ENCODE peak calls at places on chromosomes 3 and 15, in nine cellular contexts. D is mesenteric fat pad; X is GM10248; Q is SW480; U is effector memory CD4-positive, alpha-beta T cell; F is natural killer cell; E is NCI-H1417; L is foreskin fibroblast; Z is K562. H is an unnamed sample.

GRCh38 chr3:38566215-38566528 is 70.0 kb downstream of the EXOG start:
- DNase-seq in Q (no peak), Z (no peak), D (peak; percentile 55), E (no peak), U (no peak), F (no peak), X (no peak), L (no peak), H (no peak)

GRCh38 chr3:108234387-108234957 is 12.2 kb upstream of the IFT57 start:
- DNase-seq in Q (no peak), L (no peak), X (no peak), F (no peak), Z (no peak), D (no peak), E (no peak), U (no peak), H (no peak)

GRCh38 chr15:46670256-46670655 is 1035.4 kb downstream of the SQOR start:
- DNase-seq in D (no peak), E (no peak), Q (no peak), F (no peak), Z (no peak), L (no peak), U (no peak), X (no peak), H (no peak)

GRCh38 chr3:20185364-20185732 is 658 bp downstream of the SGO1 start:
- DNase-seq in Q (peak; percentile 31), L (no peak), Z (peak; percentile 49), E (peak; percentile 18), F (no peak), D (no peak), X (no peak), U (no peak), H (peak; percentile 29)

GRCh38 chr15:64807751-64808222 is 17.7 kb downstream of the PIF1 start:
- DNase-seq in Q (no peak), L (no peak), E (no peak), D (no peak), F (no peak), U (no peak), Z (no peak), X (no peak), H (no peak)

GRCh38 chr15:48674876-48675275 is 29.4 kb upstream of the FBN1 start:
- DNase-seq in L (no peak), E (no peak), D (no peak), F (no peak), U (no peak), Q (no peak), Z (no peak), X (no peak), H (peak; percentile 80)

GRCh38 chr3:155026999-155027591 is 53.0 kb upstream of the MME start:
- DNase-seq in D (no peak), Q (no peak), L (peak; percentile 40), X (no peak), F (no peak), U (no peak), E (no peak), Z (peak; percentile 77), H (peak; percentile 63)

GRCh38 chr3:185825639-185826481 is 1.0 kb upstream of the IGF2BP2 start:
- DNase-seq in Z (peak; percentile 65), F (peak; percentile 30), Q (peak; percentile 86), X (peak; percentile 60), L (peak; percentile 29), D (no peak), U (no peak), E (no peak), H (peak; percentile 52)

GRCh38 chr3:42802876-42803799 is 1.2 kb downstream of the HIGD1A start:
- DNase-seq in U (no peak), F (no peak), Z (peak; percentile 64), L (no peak), X (no peak), D (no peak), Q (peak; percentile 43), E (no peak), H (peak; percentile 32)

GRCh38 chr3:55362206-55362960 is 124.7 kb downstream of the WNT5A start:
- DNase-seq in E (no peak), U (no peak), X (no peak), Z (no peak), D (no peak), L (peak; percentile 41), F (no peak), Q (peak; percentile 76), H (peak; percentile 65)

GRCh38 chr3:32910954-32911353 is 40.5 kb upstream of the CCR4 start:
- DNase-seq in F (no peak), X (no peak), D (no peak), Q (no peak), L (peak; percentile 62), Z (no peak), U (no peak), E (no peak), H (peak; percentile 18)

GRCh38 chr15:52154896-52155865 is 36.0 kb downstream of the GNB5 start:
- DNase-seq in E (no peak), Z (no peak), Q (no peak), D (no peak), X (no peak), L (no peak), F (no peak), U (no peak), H (no peak)

GRCh38 chr15:49421991-49422390 is 1.1 kb upstream of the FGF7 start:
- DNase-seq in U (no peak), E (peak; percentile 28), Z (peak; percentile 63), L (peak; percentile 32), F (peak; percentile 27), D (no peak), Q (peak; percentile 9), X (peak; percentile 26), H (peak; percentile 88)

GRCh38 chr3:138786788-138787276 is 47.9 kb downstream of the PIK3CB start:
- DNase-seq in L (peak; percentile 30), X (peak; percentile 27), E (no peak), U (no peak), D (no peak), Q (peak; percentile 28), Z (no peak), F (no peak), H (peak; percentile 64)

GRCh38 chr15:31267161-31268107 is 59.2 kb upstream of the KLF13 start:
- DNase-seq in Q (no peak), F (peak; percentile 10), E (no peak), X (peak; percentile 15), Z (no peak), U (no peak), L (no peak), D (peak; percentile 47), H (no peak)

GRCh38 chr15:52118969-52119749 is 6.6 kb upstream of the BCL2L10 start:
- DNase-seq in U (no peak), E (no peak), F (no peak), X (no peak), D (no peak), Z (peak; percentile 34), Q (no peak), L (no peak), H (no peak)

GRCh38 chr15:84947947-84948830 is 33.5 kb upstream of the PDE8A start:
- DNase-seq in Q (no peak), X (no peak), Z (peak; percentile 45), E (no peak), U (no peak), F (no peak), D (no peak), L (peak; percentile 92), H (peak; percentile 98)

GRCh38 chr3:60277376-60277800 is 973.9 kb downstream of the FHIT start:
- DNase-seq in X (no peak), Z (peak; percentile 95), F (no peak), Q (no peak), U (no peak), D (no peak), E (no peak), L (no peak), H (no peak)

GRCh38 chr3:63931290-63931689 is 19.1 kb upstream of the SCAANT1 start:
- DNase-seq in Z (no peak), D (no peak), L (no peak), Q (no peak), X (no peak), E (no peak), U (no peak), F (no peak), H (no peak)

GRCh38 chr15:89524184-89524583 is 27.8 kb upstream of the RHCG start:
- DNase-seq in Q (no peak), U (no peak), L (no peak), F (no peak), E (no peak), D (no peak), X (no peak), Z (no peak), H (no peak)

GRCh38 chr15:77607111-77607893 is 25.4 kb downstream of the LINGO1 start:
- DNase-seq in E (no peak), F (no peak), L (peak; percentile 14), Q (no peak), X (no peak), U (no peak), D (no peak), Z (peak; percentile 54), H (no peak)

GRCh38 chr3:177607596-177607995 is 410.3 kb upstream of the TBL1XR1 start:
- DNase-seq in U (no peak), Q (no peak), L (no peak), Z (no peak), X (no peak), F (no peak), E (no peak), D (no peak), H (no peak)

GRCh38 chr15:60690350-60690961 is 211.5 kb upstream of the ICE2 start:
- DNase-seq in L (no peak), X (no peak), E (no peak), Z (no peak), U (no peak), Q (no peak), D (no peak), F (no peak), H (no peak)

GRCh38 chr3:10108091-10108490 is at the start of gene FANCD2OS:
- DNase-seq in F (no peak), X (no peak), L (no peak), U (no peak), E (no peak), Z (no peak), Q (no peak), D (no peak), H (no peak)

GRCh38 chr3:182920515-182921084 is 59.7 kb downstream of the DCUN1D1 start:
- DNase-seq in E (no peak), L (no peak), D (no peak), F (no peak), X (no peak), U (no peak), Q (no peak), Z (peak; percentile 96), H (peak; percentile 19)

GRCh38 chr15:64460206-64460736 is at the start of gene ZNF609:
- DNase-seq in D (peak; percentile 97), Q (peak; percentile 92), F (peak; percentile 93), Z (peak; percentile 95), X (peak; percentile 89), E (peak; percentile 88), U (peak; percentile 70), L (peak; percentile 96), H (peak; percentile 94)

GRCh38 chr3:53104762-53105161 is 25.5 kb downstream of the RFT1 start:
- DNase-seq in X (no peak), Q (no peak), U (no peak), D (no peak), F (no peak), L (no peak), E (no peak), Z (no peak), H (peak; percentile 30)

GRCh38 chr3:30894521-30895289 is at the start of gene GADL1:
- DNase-seq in X (no peak), F (no peak), E (no peak), L (peak; percentile 12), Z (peak; percentile 1), U (no peak), D (no peak), Q (peak; percentile 54), H (peak; percentile 49)

GRCh38 chr3:108524547-108524946 is 14.2 kb upstream of the MYH15 start:
- DNase-seq in L (no peak), E (no peak), X (no peak), D (no peak), F (no peak), U (no peak), Z (no peak), Q (no peak), H (peak; percentile 44)

GRCh38 chr3:4994823-4995499 is 15.7 kb downstream of the BHLHE40 start:
- DNase-seq in D (no peak), L (peak; percentile 79), Z (peak; percentile 94), U (no peak), E (no peak), F (no peak), Q (peak; percentile 87), X (no peak), H (peak; percentile 96)

GRCh38 chr3:173410836-173411235 is 13.3 kb downstream of the NLGN1 start:
- DNase-seq in U (no peak), D (no peak), L (no peak), Q (no peak), Z (no peak), X (no peak), E (peak; percentile 10), F (no peak), H (no peak)

H was measured in fibroblast of lung.